ENCODE peak calls at places on chromosomes 6 and 20, in eight cellular contexts. F, R, H, K, Q, B, X and J are unnamed samples.
A peak's percentile ranks its signal among the peaks of the same experiment; 100 is the strongest.

GRCh38 chr6:33171096-33171888 is 21.0 kb downstream of the COL11A2 start:
- DNase-seq in F (no peak), R (no peak), H (no peak), K (peak; percentile 70), Q (no peak), B (no peak), X (no peak), J (no peak)

GRCh38 chr20:4592316-4593148 is 129.2 kb upstream of the PRND start:
- DNase-seq in F (no peak), R (peak; percentile 85), H (peak; percentile 45), K (peak; percentile 84), Q (no peak), B (peak; percentile 77), X (no peak), J (no peak)

GRCh38 chr6:166325383-166326042 is 16.8 kb downstream of the SFT2D1 start:
- DNase-seq in F (no peak), R (no peak), H (no peak), K (no peak), Q (no peak), B (peak; percentile 58), X (no peak), J (no peak)

GRCh38 chr6:167474725-167475124 is 149.8 kb downstream of the TTLL2 start:
- DNase-seq in F (no peak), R (no peak), H (no peak), K (no peak), Q (no peak), B (no peak), X (no peak), J (no peak)

GRCh38 chr20:10430000-10430466 is 4.0 kb downstream of the MKKS start:
- DNase-seq in F (no peak), R (no peak), H (peak; percentile 58), K (no peak), Q (no peak), B (no peak), X (no peak), J (peak; percentile 54)

GRCh38 chr6:122903266-122903915 is 92.6 kb upstream of the CLVS2 start:
- DNase-seq in F (no peak), R (no peak), H (no peak), K (no peak), Q (no peak), B (no peak), X (no peak), J (no peak)

GRCh38 chr20:346640-347316 is at the start of gene NRSN2:
- DNase-seq in F (no peak), R (peak; percentile 86), H (peak; percentile 27), K (peak; percentile 92), Q (no peak), B (peak; percentile 87), X (peak; percentile 74), J (no peak)

GRCh38 chr6:168042426-168043192 is 36.4 kb downstream of the FRMD1 start:
- DNase-seq in F (no peak), R (no peak), H (no peak), K (peak; percentile 77), Q (no peak), B (no peak), X (no peak), J (no peak)

GRCh38 chr20:64063389-64064144 is 569 bp downstream of the TCEA2 start:
- DNase-seq in F (no peak), R (peak; percentile 61), H (no peak), K (no peak), Q (no peak), B (no peak), X (peak; percentile 50), J (no peak)

GRCh38 chr6:32082951-32083350 is 26.2 kb downstream of the TNXB start:
- DNase-seq in F (no peak), R (no peak), H (no peak), K (peak; percentile 93), Q (no peak), B (no peak), X (no peak), J (peak; percentile 44)

GRCh38 chr20:37519508-37520416 is 1.3 kb upstream of the NNAT start:
- DNase-seq in F (no peak), R (peak; percentile 35), H (no peak), K (no peak), Q (no peak), B (no peak), X (no peak), J (no peak)

GRCh38 chr6:73073238-73073637 is 152.1 kb downstream of the KHDC1L start:
- DNase-seq in F (no peak), R (no peak), H (no peak), K (no peak), Q (no peak), B (no peak), X (no peak), J (no peak)

GRCh38 chr6:34920097-34920496 is 31.0 kb downstream of the ANKS1A start:
- DNase-seq in F (no peak), R (no peak), H (no peak), K (no peak), Q (no peak), B (no peak), X (no peak), J (no peak)

GRCh38 chr6:113978084-113978675 is 7.2 kb upstream of the HDAC2 start:
- DNase-seq in F (no peak), R (no peak), H (no peak), K (no peak), Q (no peak), B (no peak), X (no peak), J (no peak)

GRCh38 chr6:119034827-119035458 is 43.5 kb downstream of the FAM184A start:
- DNase-seq in F (no peak), R (no peak), H (no peak), K (no peak), Q (no peak), B (no peak), X (no peak), J (no peak)

GRCh38 chr6:21414065-21414464 is 179.5 kb upstream of the SOX4 start:
- DNase-seq in F (no peak), R (no peak), H (no peak), K (no peak), Q (no peak), B (no peak), X (no peak), J (no peak)

GRCh38 chr6:15518878-15519277 is 143.9 kb downstream of the DTNBP1 start:
- DNase-seq in F (no peak), R (no peak), H (no peak), K (peak; percentile 65), Q (no peak), B (no peak), X (no peak), J (no peak)

GRCh38 chr6:25645916-25646315 is 6.1 kb upstream of the SCGN start:
- DNase-seq in F (no peak), R (no peak), H (no peak), K (no peak), Q (no peak), B (no peak), X (no peak), J (no peak)

GRCh38 chr20:50240092-50240491 is 49.5 kb downstream of the CEBPB start:
- DNase-seq in F (no peak), R (no peak), H (no peak), K (no peak), Q (no peak), B (no peak), X (no peak), J (no peak)

GRCh38 chr20:3771552-3772058 is 4.1 kb upstream of the ADISSP start:
- DNase-seq in F (no peak), R (no peak), H (no peak), K (no peak), Q (no peak), B (no peak), X (no peak), J (no peak)